ENCODE peak calls at places on chromosomes 3 and 15, in eight cellular contexts. S is tibial nerve, N is Peyer's patch, A is AG10803, L is psoas muscle, H is RWPE2, C is breast epithelium, Y is IMR-90. W is an unnamed sample.

GRCh38 chr3:128455786-128456748 is 10.6 kb downstream of the DNAJB8 start:
- DNase-seq in S (no peak), A (no peak), H (no peak), N (no peak), L (no peak), C (no peak), Y (no peak), W (no peak)

GRCh38 chr3:186923241-186923640 is 7.1 kb upstream of the ST6GAL1 start:
- DNase-seq in N (no peak), C (no peak), H (no peak), A (no peak), L (no peak), S (no peak), Y (no peak), W (no peak)

GRCh38 chr3:163916596-163917560 is 1161.4 kb downstream of the SI start:
- DNase-seq in C (no peak), N (no peak), H (no peak), Y (no peak), S (no peak), A (no peak), L (no peak), W (no peak)

GRCh38 chr15:64813075-64813474 is 12.4 kb downstream of the PIF1 start:
- DNase-seq in N (no peak), L (no peak), A (peak; percentile 44), S (no peak), Y (peak; percentile 44), H (no peak), C (no peak), W (peak; percentile 58)

GRCh38 chr3:194801378-194802124 is 115.9 kb downstream of the FAM43A start:
- DNase-seq in L (no peak), C (no peak), S (no peak), N (no peak), Y (no peak), H (no peak), A (no peak), W (no peak)

GRCh38 chr3:127044996-127045395 is 62.1 kb downstream of the PLXNA1 start:
- DNase-seq in Y (peak; percentile 3), C (no peak), L (peak; percentile 12), H (no peak), S (no peak), N (peak; percentile 47), A (no peak), W (peak; percentile 10)

GRCh38 chr15:78129098-78130011 is 1.9 kb downstream of the CIB2 start:
- DNase-seq in A (no peak), H (no peak), L (peak; percentile 37), N (no peak), C (no peak), S (no peak), Y (no peak), W (no peak)

GRCh38 chr3:102488316-102488715 is 53.5 kb downstream of the ZPLD1 start:
- DNase-seq in S (no peak), C (no peak), Y (no peak), L (no peak), H (no peak), A (no peak), N (no peak), W (no peak)

GRCh38 chr3:177746259-177747021 is 549.2 kb upstream of the TBL1XR1 start:
- DNase-seq in N (no peak), H (no peak), Y (peak; percentile 83), A (no peak), S (no peak), L (no peak), C (no peak), W (peak; percentile 49)

GRCh38 chr15:96234109-96234892 is 96.2 kb upstream of the NR2F2 start:
- DNase-seq in Y (peak; percentile 51), S (no peak), H (no peak), N (no peak), L (peak; percentile 18), C (no peak), A (peak; percentile 79), W (peak; percentile 47)

GRCh38 chr15:99928429-99928981 is 195.3 kb upstream of the LYSMD4 start:
- DNase-seq in S (peak; percentile 71), Y (peak; percentile 66), A (peak; percentile 68), L (peak; percentile 76), C (peak; percentile 82), H (no peak), N (peak; percentile 92), W (peak; percentile 82)

GRCh38 chr15:31267161-31268107 is 59.2 kb upstream of the KLF13 start:
- DNase-seq in C (peak; percentile 44), Y (no peak), H (peak; percentile 61), L (no peak), N (no peak), A (no peak), S (no peak), W (no peak)

GRCh38 chr3:55481067-55481917 is 5.8 kb downstream of the WNT5A start:
- DNase-seq in C (no peak), N (no peak), L (peak; percentile 39), Y (peak; percentile 83), S (no peak), H (no peak), A (peak; percentile 94), W (peak; percentile 28)

GRCh38 chr3:171646357-171647133 is 163.7 kb downstream of the PLD1 start:
- DNase-seq in Y (peak; percentile 80), S (no peak), L (no peak), A (peak; percentile 70), H (no peak), N (no peak), C (no peak), W (peak; percentile 82)

GRCh38 chr15:40104296-40104864 is 4.3 kb downstream of the BMF start:
- DNase-seq in A (no peak), N (peak; percentile 48), C (no peak), L (no peak), Y (no peak), H (no peak), S (no peak), W (no peak)

GRCh38 chr3:128867200-128868125 is 12.0 kb upstream of the ACAD9 start:
- DNase-seq in Y (no peak), L (no peak), S (no peak), A (peak; percentile 8), N (no peak), C (peak; percentile 28), H (no peak), W (no peak)

GRCh38 chr3:5298453-5298852 is 110.9 kb downstream of the EDEM1 start:
- DNase-seq in A (no peak), L (no peak), S (no peak), N (no peak), H (no peak), Y (no peak), C (no peak), W (no peak)

GRCh38 chr15:28989239-28989830 is 103.6 kb downstream of the APBA2 start:
- DNase-seq in C (no peak), S (no peak), Y (peak; percentile 21), L (no peak), N (no peak), A (no peak), H (no peak), W (peak; percentile 22)

GRCh38 chr3:134333522-134334181 is 40.6 kb downstream of the AMOTL2 start:
- DNase-seq in N (no peak), S (no peak), L (no peak), H (no peak), Y (peak; percentile 70), A (peak; percentile 97), C (peak; percentile 28), W (peak; percentile 32)

GRCh38 chr15:89912145-89912673 is 543 bp downstream of the ARPIN start:
- DNase-seq in H (peak; percentile 66), S (no peak), A (peak; percentile 20), L (peak; percentile 46), Y (no peak), C (no peak), N (peak; percentile 80), W (peak; percentile 43)

DNA sequence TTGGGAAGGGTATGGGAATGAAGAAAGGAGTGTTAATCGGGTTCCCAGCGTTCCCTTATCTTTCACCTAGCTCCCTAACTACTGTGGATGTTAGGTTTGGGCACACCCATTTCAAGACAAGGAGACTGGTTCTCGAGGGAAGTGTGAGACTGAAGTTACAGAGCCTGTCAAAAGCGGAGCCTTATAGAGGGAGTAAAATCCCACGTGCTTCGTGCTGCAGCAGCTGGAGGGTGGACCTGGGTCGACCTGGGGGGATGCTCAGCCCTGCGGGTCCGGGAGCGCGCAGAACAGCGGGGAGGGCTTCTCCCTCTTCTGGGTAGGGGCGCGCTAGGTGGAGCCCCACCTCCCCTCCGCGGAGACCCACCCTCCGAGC is 314 bp upstream of the TMED3 start:
- DNase-seq in Y (peak; percentile 21), N (no peak), C (no peak), H (no peak), S (no peak), L (no peak), A (peak; percentile 12), W (no peak)
- H3K4me3 ChIP-seq in Y (peak overlapping the region; percentile 57), N (peak overlapping the region; percentile 73), C (peak overlapping the region; percentile 77), H (peak overlapping the region; percentile 71), S (peak overlapping the region; percentile 62), L (peak overlapping the region; percentile 73), A (peak overlapping the region; percentile 97), W (peak overlapping the region; percentile 44)

GRCh38 chr15:74839526-74840395 is 3.2 kb downstream of the ULK3 start:
- DNase-seq in A (no peak), C (no peak), N (no peak), H (peak; percentile 66), L (no peak), S (no peak), Y (no peak), W (no peak)
- TF ChIP-seq CTCF in A (no peak), C (no peak), N (no peak), H (peak; percentile 40), L (no peak), S (no peak), Y (no peak), W (no peak)

GRCh38 chr15:82979726-82980125 is 6.3 kb upstream of the RAMAC start:
- DNase-seq in N (no peak), C (no peak), S (no peak), L (no peak), Y (no peak), H (no peak), A (no peak), W (no peak)
- H3K4me3 ChIP-seq in N (no peak overlapping the region), C (no peak overlapping the region), S (no peak overlapping the region), L (no peak overlapping the region), Y (no peak overlapping the region), H (no peak overlapping the region), A (no peak overlapping the region), W (no peak overlapping the region)

DNA sequence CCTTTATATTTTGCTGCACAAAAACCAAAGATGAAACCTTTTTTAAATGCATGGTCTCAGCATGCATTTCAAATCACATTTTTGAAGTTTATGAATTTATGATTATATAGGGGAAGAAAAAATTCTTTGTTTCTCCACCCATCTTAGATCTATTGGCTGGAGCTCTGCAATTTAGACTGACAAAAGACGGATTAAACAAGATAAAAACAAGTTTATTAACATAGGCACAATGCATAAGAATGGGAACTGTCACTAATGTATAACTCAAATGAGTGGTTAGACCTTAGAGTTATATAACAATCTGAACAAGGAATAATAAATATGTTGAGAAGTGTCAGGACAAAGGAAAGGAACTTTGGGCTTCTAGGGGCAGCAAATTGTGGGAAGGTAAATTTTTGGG is 132.5 kb downstream of the SERPINI1 start:
- DNase-seq in H (no peak), S (no peak), Y (no peak), L (no peak), C (no peak), N (no peak), A (no peak), W (no peak)
- TF ChIP-seq CTCF in H (no peak), S (no peak), Y (no peak), L (no peak), C (no peak), N (no peak), A (no peak), W (no peak)